ENCODE peak calls at places on chromosomes 7 and 10, in eight cellular contexts. I is cerebellum, H is DMS 273 treated with DMSO at 0.1 percent for 48 hours, D is PC-9, W is NCI-H1105, K is Right ventricle myocardium superior, O is fibroblast of mammary gland, E is C1 segment of cervical spinal cord. V is an unnamed sample.

GRCh38 chr7:132387596-132387995 is 188.7 kb downstream of the PLXNA4 start:
- DNase-seq in K (no peak), D (no peak), H (no peak), O (no peak), E (no peak), I (no peak), W (no peak), V (no peak)

GRCh38 chr7:46461334-46461777 is 540.3 kb upstream of the IGFBP3 start:
- DNase-seq in D (no peak), H (no peak), K (no peak), I (no peak), W (no peak), E (no peak), O (no peak), V (no peak)

GRCh38 chr7:70539196-70539595 is 592.7 kb upstream of the GALNT17 start:
- DNase-seq in D (no peak), H (no peak), K (no peak), W (no peak), O (no peak), E (no peak), I (peak; percentile 44), V (peak; percentile 58)

GRCh38 chr7:55063036-55063435 is 44.2 kb downstream of the EGFR start:
- DNase-seq in O (peak; percentile 73), H (no peak), E (no peak), I (no peak), D (no peak), K (no peak), W (no peak), V (no peak)

GRCh38 chr10:99965700-99966099 is 44.0 kb downstream of the DNMBP start:
- DNase-seq in I (no peak), W (no peak), E (no peak), H (no peak), O (no peak), K (no peak), D (no peak), V (no peak)

GRCh38 chr7:19143930-19144574 is 1.2 kb downstream of the FERD3L start:
- DNase-seq in H (no peak), I (no peak), O (no peak), K (no peak), E (no peak), W (no peak), D (no peak), V (no peak)

GRCh38 chr10:85607296-85607695 is 759.3 kb downstream of the GRID1 start:
- DNase-seq in D (no peak), I (no peak), H (no peak), K (no peak), O (no peak), W (no peak), E (no peak), V (no peak)

GRCh38 chr7:2725178-2726105 is 37.4 kb downstream of the AMZ1 start:
- DNase-seq in I (no peak), D (no peak), E (no peak), O (no peak), H (no peak), W (no peak), K (peak; percentile 28), V (no peak)

GRCh38 chr7:78023191-78023590 is 224.6 kb downstream of the PHTF2 start:
- DNase-seq in O (no peak), W (no peak), E (no peak), K (no peak), H (no peak), D (no peak), I (no peak), V (no peak)

GRCh38 chr7:71615017-71615416 is 483.1 kb downstream of the GALNT17 start:
- DNase-seq in H (no peak), I (peak; percentile 88), O (no peak), W (no peak), D (no peak), E (no peak), K (peak; percentile 48), V (no peak)

GRCh38 chr10:99983280-99983988 is 26.3 kb downstream of the DNMBP start:
- DNase-seq in K (peak; percentile 62), O (peak; percentile 99), H (peak; percentile 77), D (no peak), E (no peak), I (peak; percentile 22), W (no peak), V (no peak)

GRCh38 chr10:89301231-89301630 is 615 bp upstream of the IFIT2 start:
- DNase-seq in I (no peak), E (peak; percentile 16), K (no peak), D (no peak), W (no peak), H (no peak), O (peak; percentile 54), V (no peak)

GRCh38 chr7:32891046-32891799 is at the start of gene KBTBD2:
- DNase-seq in I (peak; percentile 43), K (peak; percentile 93), E (peak; percentile 80), H (peak; percentile 76), D (peak; percentile 78), W (peak; percentile 84), O (peak; percentile 82), V (no peak)

GRCh38 chr7:38398725-38399321 is 125.4 kb upstream of the TARP start:
- DNase-seq in D (no peak), I (peak; percentile 74), K (peak; percentile 69), H (no peak), O (peak; percentile 53), E (no peak), W (peak; percentile 27), V (peak; percentile 9)

GRCh38 chr7:28748934-28749584 is 209.1 kb downstream of the TRIL start:
- DNase-seq in H (no peak), K (peak; percentile 57), E (no peak), W (no peak), O (peak; percentile 73), I (no peak), D (peak; percentile 72), V (no peak)

GRCh38 chr10:60719721-60720120 is 58.6 kb upstream of the CDK1 start:
- DNase-seq in W (no peak), I (no peak), D (no peak), H (no peak), O (no peak), K (no peak), E (no peak), V (no peak)

GRCh38 chr10:96538683-96539082 is 25.0 kb upstream of the TLL2 start:
- DNase-seq in D (no peak), E (no peak), K (no peak), H (no peak), I (no peak), O (no peak), W (no peak), V (no peak)

GRCh38 chr7:151696738-151697514 is 177.2 kb upstream of the RHEB start:
- DNase-seq in H (no peak), O (no peak), I (peak; percentile 60), W (peak; percentile 94), K (peak; percentile 54), D (peak; percentile 88), E (no peak), V (no peak)

GRCh38 chr10:77637986-77638765 is 568 bp upstream of the KCNMA1 start:
- DNase-seq in E (no peak), K (peak; percentile 50), D (no peak), H (no peak), W (no peak), I (no peak), O (no peak), V (no peak)

GRCh38 chr10:31749981-31750850 is 178.4 kb downstream of the ARHGAP12 start:
- DNase-seq in K (peak; percentile 66), H (peak; percentile 96), O (no peak), E (peak; percentile 25), W (peak; percentile 90), D (no peak), I (no peak), V (peak; percentile 24)

GRCh38 chr10:60494774-60495173 is 105.1 kb upstream of the ANK3 start:
- DNase-seq in D (no peak), K (no peak), H (no peak), O (no peak), I (no peak), E (no peak), W (no peak), V (no peak)

GRCh38 chr10:3758491-3758970 is 26.5 kb downstream of the KLF6 start:
- DNase-seq in H (no peak), D (no peak), W (no peak), O (no peak), K (no peak), I (no peak), E (no peak), V (no peak)

GRCh38 chr10:71131508-71132088 is 80.8 kb upstream of the UNC5B start:
- DNase-seq in W (no peak), D (no peak), I (no peak), E (no peak), H (no peak), K (no peak), O (no peak), V (no peak)

GRCh38 chr7:120591-120991 is 71.8 kb upstream of the FAM20C start:
- DNase-seq in H (no peak), W (no peak), E (no peak), O (no peak), K (no peak), I (no peak), D (no peak), V (no peak)

GRCh38 chr10:42782446-42783180 is at the start of gene BMS1:
- DNase-seq in H (peak; percentile 77), I (peak; percentile 87), K (peak; percentile 91), W (peak; percentile 67), O (peak; percentile 93), D (peak; percentile 91), E (peak; percentile 88), V (peak; percentile 78)

GRCh38 chr7:29161226-29161625 is 14.9 kb upstream of the CPVL start:
- DNase-seq in W (no peak), I (no peak), K (no peak), D (no peak), O (no peak), H (no peak), E (no peak), V (no peak)

GRCh38 chr7:139696547-139696946 is 81.3 kb downstream of the HIPK2 start:
- DNase-seq in E (no peak), O (peak; percentile 44), K (no peak), I (no peak), H (no peak), D (no peak), W (no peak), V (no peak)

GRCh38 chr7:29748286-29749099 is 57.8 kb upstream of the WIPF3 start:
- DNase-seq in K (no peak), O (peak; percentile 64), E (no peak), H (peak; percentile 71), D (peak; percentile 69), W (peak; percentile 55), I (peak; percentile 17), V (no peak)

V was measured in caudate nucleus.